ENCODE peak calls at places on chromosomes 7 and 10, in six cellular contexts. Z, N, L, J, T and C are unnamed samples.

GRCh38 chr7:74479961-74480829 is 26.5 kb downstream of the GTF2IRD1 start:
- DNase-seq in Z (peak; percentile 96), N (no peak), L (peak; percentile 96), J (peak; percentile 50), T (peak; percentile 86), C (peak; percentile 93)

GRCh38 chr7:27245798-27246691 is 3.4 kb downstream of the EVX1 start:
- DNase-seq in Z (peak; percentile 13), N (no peak), L (peak; percentile 58), J (no peak), T (no peak), C (no peak)

GRCh38 chr10:118977022-118977599 is 52.4 kb upstream of the NANOS1 start:
- DNase-seq in Z (no peak), N (no peak), L (no peak), J (no peak), T (no peak), C (no peak)

GRCh38 chr10:97922378-97922758 is 72.7 kb downstream of the GOLGA7B start:
- DNase-seq in Z (no peak), N (no peak), L (no peak), J (no peak), T (no peak), C (no peak)

GRCh38 chr10:119538632-119539358 is 3.7 kb downstream of the RGS10 start:
- DNase-seq in Z (no peak), N (no peak), L (no peak), J (no peak), T (no peak), C (no peak)

GRCh38 chr7:105788816-105789349 is 87.5 kb downstream of the ATXN7L1 start:
- DNase-seq in Z (no peak), N (no peak), L (no peak), J (no peak), T (no peak), C (no peak)

GRCh38 chr10:27620425-27621397 is 116.6 kb downstream of the RAB18 start:
- DNase-seq in Z (peak; percentile 10), N (peak; percentile 10), L (no peak), J (no peak), T (peak; percentile 49), C (peak; percentile 10)

GRCh38 chr7:289756-290553 is at the start of gene FOXL3:
- DNase-seq in Z (no peak), N (no peak), L (no peak), J (no peak), T (no peak), C (no peak)

GRCh38 chr7:100829150-100829716 is 1.9 kb upstream of the EPHB4 start:
- DNase-seq in Z (peak; percentile 44), N (no peak), L (peak; percentile 64), J (no peak), T (no peak), C (no peak)

GRCh38 chr10:42836771-42837468 is 54.3 kb downstream of the BMS1 start:
- DNase-seq in Z (peak; percentile 7), N (peak; percentile 24), L (no peak), J (no peak), T (no peak), C (no peak)

GRCh38 chr7:114478384-114478783 is 63.8 kb downstream of the FOXP2 start:
- DNase-seq in Z (no peak), N (no peak), L (no peak), J (no peak), T (no peak), C (no peak)

GRCh38 chr7:77453531-77453930 is 37.4 kb upstream of the GSAP start:
- DNase-seq in Z (no peak), N (no peak), L (no peak), J (no peak), T (no peak), C (no peak)

GRCh38 chr10:33073641-33074410 is 115.8 kb upstream of the ITGB1 start:
- DNase-seq in Z (no peak), N (peak; percentile 25), L (no peak), J (no peak), T (no peak), C (no peak)

GRCh38 chr7:158074896-158075632 is 512.6 kb downstream of the PTPRN2 start:
- DNase-seq in Z (no peak), N (no peak), L (no peak), J (no peak), T (no peak), C (no peak)

GRCh38 chr7:129095258-129095657 is 40.3 kb upstream of the TNPO3 start:
- DNase-seq in Z (no peak), N (no peak), L (no peak), J (no peak), T (no peak), C (no peak)

GRCh38 chr7:122885583-122886356 is 490 bp downstream of the CADPS2 start:
- DNase-seq in Z (peak; percentile 30), N (peak; percentile 67), L (peak; percentile 63), J (no peak), T (peak; percentile 36), C (no peak)

GRCh38 chr7:30612658-30613265 is 18.1 kb downstream of the GARS1 start:
- DNase-seq in Z (no peak), N (peak; percentile 9), L (no peak), J (no peak), T (no peak), C (no peak)

GRCh38 chr7:48298779-48299178 is 127.5 kb downstream of the ABCA13 start:
- DNase-seq in Z (no peak), N (no peak), L (no peak), J (no peak), T (no peak), C (no peak)

GRCh38 chr10:92594194-92594593 is 1.3 kb downstream of the KIF11 start:
- DNase-seq in Z (no peak), N (no peak), L (no peak), J (no peak), T (no peak), C (no peak)

GRCh38 chr7:50640256-50640655 is 75.1 kb upstream of the DDC start:
- DNase-seq in Z (no peak), N (no peak), L (no peak), J (no peak), T (no peak), C (no peak)

GRCh38 chr7:96121752-96122151 is 200.1 kb downstream of the SLC25A13 start:
- DNase-seq in Z (no peak), N (no peak), L (no peak), J (no peak), T (no peak), C (no peak)

GRCh38 chr7:104207348-104207730 is 474 bp downstream of the ORC5 start:
- DNase-seq in Z (no peak), N (peak; percentile 6), L (no peak), J (no peak), T (no peak), C (no peak)

GRCh38 chr7:129266181-129266580 is 41.4 kb downstream of the AHCYL2 start:
- DNase-seq in Z (no peak), N (no peak), L (no peak), J (no peak), T (no peak), C (no peak)

GRCh38 chr10:34834274-34834673 is 19.2 kb upstream of the PARD3 start:
- DNase-seq in Z (no peak), N (no peak), L (peak; percentile 68), J (no peak), T (no peak), C (peak; percentile 60)

GRCh38 chr10:7409732-7410168 is 1.1 kb downstream of the SFMBT2 start:
- DNase-seq in Z (no peak), N (no peak), L (no peak), J (no peak), T (no peak), C (peak; percentile 32)

GRCh38 chr10:87544750-87545149 is 40.1 kb downstream of the MINPP1 start:
- DNase-seq in Z (no peak), N (no peak), L (no peak), J (no peak), T (no peak), C (no peak)

GRCh38 chr10:106285199-106285598 is 879.3 kb downstream of the SORCS1 start:
- DNase-seq in Z (no peak), N (no peak), L (no peak), J (no peak), T (no peak), C (no peak)

GRCh38 chr7:92588561-92588960 is 1.6 kb downstream of the FAM133B start:
- DNase-seq in Z (no peak), N (peak; percentile 13), L (no peak), J (no peak), T (no peak), C (no peak)

GRCh38 chr7:34078864-34079263 is 173.5 kb downstream of the BMPER start:
- DNase-seq in Z (no peak), N (no peak), L (no peak), J (no peak), T (no peak), C (no peak)

GRCh38 chr7:93119191-93119905 is 1.6 kb upstream of the SAMD9 start:
- DNase-seq in Z (no peak), N (no peak), L (no peak), J (no peak), T (no peak), C (no peak)

GRCh38 chr10:79252450-79252849 is 94.8 kb upstream of the PPIF start:
- DNase-seq in Z (no peak), N (no peak), L (no peak), J (no peak), T (no peak), C (no peak)
- H3K4me1 ChIP-seq in Z (peaks cover 19% of the 10 kb centered on the region), N (peaks cover 16% of the 10 kb centered on the region), L (peaks cover 29% of the 10 kb centered on the region), J (peaks cover 79% of the 10 kb centered on the region), T (peaks cover 4% of the 10 kb centered on the region), C (peaks cover 35% of the 10 kb centered on the region)

GRCh38 chr10:17562572-17562971 is 54.6 kb downstream of the HACD1 start:
- DNase-seq in Z (no peak), N (peak; percentile 93), L (no peak), J (no peak), T (no peak), C (peak; percentile 58)
- H3K4me3 ChIP-seq in Z (no peak overlapping the region), N (peak overlapping the region; percentile 7), L (no peak overlapping the region), J (no peak overlapping the region), T (no peak overlapping the region), C (no peak overlapping the region)

DNA sequence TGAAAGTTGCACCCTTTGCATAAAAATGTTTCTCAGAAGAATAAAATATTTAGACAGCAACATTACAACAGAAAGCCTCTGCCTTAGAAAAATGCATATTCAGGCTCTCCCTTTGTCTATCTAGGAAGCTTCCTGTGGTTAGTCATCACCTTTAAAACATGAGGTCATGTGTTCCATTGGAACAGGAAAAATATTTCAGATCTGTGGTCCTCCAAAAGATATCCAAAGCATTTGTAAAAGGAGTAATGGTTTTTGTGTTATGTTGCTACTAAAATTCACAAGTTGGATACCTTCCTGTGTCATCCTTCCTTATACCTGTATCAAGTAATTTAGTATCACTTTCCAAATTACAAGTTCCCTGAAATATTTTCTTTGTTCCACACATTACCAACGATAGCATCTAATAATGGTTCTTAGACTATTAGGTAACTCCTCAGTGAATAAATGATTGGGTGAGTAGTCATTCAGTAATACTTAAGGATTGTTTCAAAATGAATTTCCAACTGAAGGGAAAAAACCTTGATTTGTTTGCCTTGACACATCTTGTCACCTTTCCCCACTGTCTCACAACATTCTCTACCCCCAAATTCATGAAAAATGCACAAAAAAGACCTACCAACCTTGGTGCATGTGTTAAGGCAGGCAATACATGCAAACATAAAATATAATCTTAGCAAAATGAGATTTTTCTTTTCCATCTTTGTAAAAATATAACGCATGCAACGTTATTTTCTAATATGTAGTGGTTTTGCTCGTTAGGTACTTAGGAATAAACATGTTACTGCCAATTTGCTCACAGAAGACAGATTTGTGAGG is 19.7 kb upstream of the RHOBTB1 start:
- DNase-seq in Z (no peak), N (peak; percentile 23), L (no peak), J (no peak), T (no peak), C (no peak)
- H3K4me1 ChIP-seq in Z (peaks cover 28% of the 10 kb centered on the region), N (peaks cover 13% of the 10 kb centered on the region), L (peaks cover 21% of the 10 kb centered on the region), J (peaks cover 23% of the 10 kb centered on the region), T (no peaks in the 10 kb centered on the region), C (peaks cover 6% of the 10 kb centered on the region)

GRCh38 chr7:22712999-22713398 is 14.0 kb upstream of the IL6 start:
- DNase-seq in Z (no peak), N (no peak), L (no peak), J (no peak), T (no peak), C (no peak)
- H3K4me3 ChIP-seq in Z (no peak overlapping the region), N (no peak overlapping the region), L (no peak overlapping the region), J (no peak overlapping the region), T (no peak overlapping the region), C (no peak overlapping the region)